ENCODE peak calls at places on chromosome 16, in four cellular contexts. X, P, O and G are unnamed samples.

GRCh38 chr16:9048302-9048700 is 43.1 kb upstream of the HAPSTR1 start:
- DNase-seq in X (no peak), P (no peak), O (no peak), G (no peak)

GRCh38 chr16:27547134-27547533 is 2.6 kb downstream of the GTF3C1 start:
- DNase-seq in X (peak; percentile 24), P (no peak), O (no peak), G (no peak)

GRCh38 chr16:23058576-23058975 is 90.7 kb downstream of the USP31 start:
- DNase-seq in X (no peak), P (no peak), O (no peak), G (no peak)

GRCh38 chr16:1941162-1941923 is 1.7 kb downstream of the MSRB1 start:
- DNase-seq in X (no peak), P (no peak), O (no peak), G (no peak)

GRCh38 chr16:20898938-20899502 is 1.1 kb downstream of the DCUN1D3 start:
- DNase-seq in X (no peak), P (no peak), O (no peak), G (no peak)

GRCh38 chr16:87924937-87925670 is 11.2 kb downstream of the CA5A start:
- DNase-seq in X (no peak), P (no peak), O (peak; percentile 89), G (no peak)

GRCh38 chr16:79247386-79247785 is 353.2 kb downstream of the MAF start:
- DNase-seq in X (no peak), P (no peak), O (no peak), G (no peak)

GRCh38 chr16:72905581-72905980 is 142.3 kb downstream of the ZFHX3 start:
- DNase-seq in X (no peak), P (no peak), O (no peak), G (no peak)

GRCh38 chr16:54175169-54175551 is 111.4 kb downstream of the IRX3 start:
- DNase-seq in X (no peak), P (no peak), O (no peak), G (no peak)

GRCh38 chr16:89861648-89862047 is 11.7 kb upstream of the TCF25 start:
- DNase-seq in X (no peak), P (no peak), O (no peak), G (no peak)

GRCh38 chr16:28985206-28985605 is 354 bp downstream of the LAT start:
- DNase-seq in X (no peak), P (no peak), O (no peak), G (no peak)
- H3K4me3 ChIP-seq in X (no peak overlapping the region), P (no peak overlapping the region), O (no peak overlapping the region), G (no peak overlapping the region)

GRCh38 chr16:55497558-55497957 is 11.3 kb upstream of the LPCAT2 start:
- DNase-seq in X (no peak), P (no peak), O (no peak), G (no peak)

GRCh38 chr16:55496509-55497145 is 12.2 kb upstream of the LPCAT2 start:
- DNase-seq in X (no peak), P (no peak), O (no peak), G (no peak)

GRCh38 chr16:55495616-55496289 is 13.1 kb upstream of the LPCAT2 start:
- DNase-seq in X (peak; percentile 60), P (no peak), O (no peak), G (no peak)

GRCh38 chr16:55492756-55493380 is 13.9 kb downstream of the MMP2 start:
- DNase-seq in X (no peak), P (no peak), O (no peak), G (no peak)

GRCh38 chr16:55494994-55495421 is 13.9 kb upstream of the LPCAT2 start:
- DNase-seq in X (peak; percentile 67), P (no peak), O (no peak), G (no peak)
- TF ChIP-seq CTCF in X (no peak), P (no peak), O (peak; percentile 58), G (no peak)

GRCh38 chr16:30416624-30417298 is 9.4 kb downstream of the ZNF771 start:
- DNase-seq in X (no peak), P (no peak), O (no peak), G (no peak)
- H3K4me3 ChIP-seq in X (no peak overlapping the region), P (peak overlapping the region; percentile 66), O (peak overlapping the region; percentile 69), G (peak overlapping the region; percentile 70)

GRCh38 chr16:83715217-83715920 is 92.4 kb upstream of the HSBP1 start:
- DNase-seq in X (no peak), P (no peak), O (no peak), G (no peak)

GRCh38 chr16:83717814-83718213 is 90.0 kb upstream of the HSBP1 start:
- DNase-seq in X (no peak), P (no peak), O (no peak), G (no peak)

GRCh38 chr16:83720213-83720612 is 87.6 kb upstream of the HSBP1 start:
- DNase-seq in X (no peak), P (no peak), O (no peak), G (no peak)

GRCh38 chr16:83714286-83714685 is 93.5 kb upstream of the HSBP1 start:
- DNase-seq in X (no peak), P (no peak), O (no peak), G (no peak)

DNA sequence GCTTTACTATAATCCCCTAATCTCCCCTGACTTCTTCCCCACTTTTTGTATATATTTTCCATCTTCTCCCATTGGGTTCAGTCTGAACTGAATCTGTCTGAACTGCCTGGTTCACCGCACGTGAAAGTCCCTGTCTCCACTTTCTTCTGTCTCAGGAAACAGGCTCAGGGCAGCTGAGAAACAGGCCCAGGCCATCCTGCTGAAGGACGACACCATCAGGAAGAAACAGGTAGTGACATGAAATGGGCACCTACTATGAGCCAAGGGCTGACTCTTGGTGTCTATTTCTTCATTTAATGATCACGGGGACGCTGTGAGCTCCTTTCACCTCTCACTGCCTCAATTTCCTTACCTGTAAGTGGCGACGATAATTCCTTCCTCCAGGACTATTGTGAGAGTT is 90.5 kb upstream of the HSBP1 start:
- DNase-seq in X (no peak), P (no peak), O (no peak), G (no peak)
- TF ChIP-seq CTCF in X (no peak), P (no peak), O (no peak), G (no peak)

DNA sequence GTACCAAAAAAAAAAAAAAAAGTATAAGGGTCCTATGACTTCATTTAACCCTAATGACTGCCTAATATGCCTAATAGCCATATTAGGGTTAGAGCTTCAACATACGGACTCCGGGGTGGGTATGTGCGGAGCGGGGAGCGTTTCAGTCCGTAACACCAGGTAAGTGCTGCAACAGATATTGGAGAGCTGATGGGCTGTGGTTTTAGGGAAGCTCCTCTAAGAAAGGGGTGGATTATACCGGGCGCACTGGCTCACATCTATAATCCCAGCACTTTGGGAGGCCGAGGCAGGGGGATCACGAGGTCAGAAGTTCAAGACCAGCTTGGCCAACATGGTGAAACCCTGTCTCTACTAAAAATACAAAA is 1.9 kb upstream of the ZC3H7A start:
- DNase-seq in X (no peak), P (no peak), O (no peak), G (no peak)
- H3K4me3 ChIP-seq in X (no peak overlapping the region), P (no peak overlapping the region), O (peak overlapping the region; percentile 84), G (no peak overlapping the region)

GRCh38 chr16:56814537-56815432 is 50.2 kb upstream of the SLC12A3 start:
- DNase-seq in X (no peak), P (peak; percentile 67), O (no peak), G (no peak)

GRCh38 chr16:56817938-56818337 is 47.1 kb upstream of the SLC12A3 start:
- DNase-seq in X (no peak), P (no peak), O (no peak), G (no peak)

GRCh38 chr16:56817056-56817455 is 48.0 kb upstream of the SLC12A3 start:
- DNase-seq in X (no peak), P (no peak), O (no peak), G (no peak)

GRCh38 chr16:56812884-56813283 is 52.1 kb upstream of the SLC12A3 start:
- DNase-seq in X (no peak), P (peak; percentile 25), O (no peak), G (no peak)

DNA sequence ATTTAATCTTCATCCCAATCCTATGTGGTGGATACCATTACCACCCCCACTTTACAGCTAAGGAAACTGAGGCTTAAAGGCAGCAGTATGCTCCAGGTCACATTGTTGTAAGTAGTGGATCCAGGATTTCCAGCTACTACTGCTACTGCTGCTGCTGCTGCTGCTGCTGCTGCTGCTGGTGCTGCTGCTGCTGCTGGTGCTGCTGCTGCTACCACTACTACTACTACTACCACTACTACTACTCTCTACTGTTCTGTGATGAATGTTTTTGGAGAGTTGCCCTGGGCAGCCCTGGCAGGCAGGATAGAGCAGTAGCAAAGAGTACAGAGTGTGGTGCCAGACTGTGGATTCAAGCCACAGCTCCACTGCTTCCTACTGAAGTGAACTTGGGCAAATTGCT is 49.3 kb upstream of the SLC12A3 start:
- DNase-seq in X (no peak), P (no peak), O (no peak), G (no peak)
- TF ChIP-seq CTCF in X (no peak), P (no peak), O (no peak), G (no peak)

GRCh38 chr16:85569039-85569614 is 44.0 kb upstream of the GSE1 start:
- DNase-seq in X (no peak), P (no peak), O (no peak), G (no peak)
- H3K4me3 ChIP-seq in X (no peak overlapping the region), P (no peak overlapping the region), O (peak overlapping the region; percentile 3), G (no peak overlapping the region)

GRCh38 chr16:84937196-84937935 is 74.0 kb downstream of the ZDHHC7 start:
- DNase-seq in X (no peak), P (no peak), O (no peak), G (no peak)

GRCh38 chr16:84943620-84944019 is 67.7 kb downstream of the ZDHHC7 start:
- DNase-seq in X (no peak), P (no peak), O (no peak), G (no peak)

GRCh38 chr16:84941916-84942315 is 69.4 kb downstream of the ZDHHC7 start:
- DNase-seq in X (no peak), P (no peak), O (no peak), G (no peak)

GRCh38 chr16:84942786-84943185 is 68.5 kb downstream of the ZDHHC7 start:
- DNase-seq in X (no peak), P (no peak), O (no peak), G (no peak)

GRCh38 chr16:84940670-84941551 is 70.4 kb downstream of the ZDHHC7 start:
- DNase-seq in X (no peak), P (no peak), O (no peak), G (no peak)
- TF ChIP-seq CTCF in X (no peak), P (no peak), O (no peak), G (no peak)

GRCh38 chr16:56986361-56986760 is 3.0 kb upstream of the NLRC5 start:
- DNase-seq in X (no peak), P (no peak), O (no peak), G (no peak)

GRCh38 chr16:56988948-56989945 is at the start of gene NLRC5:
- DNase-seq in X (peak; percentile 95), P (peak; percentile 86), O (peak; percentile 96), G (peak; percentile 89)

GRCh38 chr16:56989988-56990387 is 631 bp downstream of the NLRC5 start:
- DNase-seq in X (no peak), P (no peak), O (no peak), G (no peak)

GRCh38 chr16:56987692-56988091 is 1.7 kb upstream of the NLRC5 start:
- DNase-seq in X (no peak), P (no peak), O (no peak), G (no peak)

GRCh38 chr16:56988161-56988947 is 1.0 kb upstream of the NLRC5 start:
- DNase-seq in X (no peak), P (no peak), O (no peak), G (no peak)
- H3K4me3 ChIP-seq in X (no peak overlapping the region), P (no peak overlapping the region), O (peak overlapping the region; percentile 82), G (peak overlapping the region; percentile 77)